ENCODE peak calls at places on chromosomes 11 and 22, in nine cellular contexts. C is lower lobe of right lung, E is left ventricle myocardium inferior, W is astrocyte of the spinal cord, Z is esophagus squamous epithelium, Q is AG10803, A is uterus, V is adrenal gland, S is stomach. U is an unnamed sample.
A peak's percentile ranks its signal among the peaks of the same experiment; 100 is the strongest.

GRCh38 chr11:28089378-28089777 is 18.6 kb downstream of the KIF18A start:
- DNase-seq in C (no peak), Q (peak; percentile 25), A (no peak), Z (no peak), S (no peak), W (no peak), E (no peak), V (no peak), U (no peak)

GRCh38 chr11:94524293-94524692 is 12.0 kb downstream of the C11orf97 start:
- DNase-seq in W (no peak), S (no peak), Q (no peak), A (no peak), V (no peak), E (no peak), Z (no peak), C (no peak), U (no peak)

GRCh38 chr11:114058871-114059277 is 637 bp upstream of the ZBTB16 start:
- DNase-seq in C (peak; percentile 67), Z (no peak), S (peak; percentile 47), W (no peak), V (peak; percentile 59), A (no peak), E (peak; percentile 54), Q (no peak), U (no peak)

GRCh38 chr22:31223786-31224191 is 11.7 kb downstream of the LIMK2 start:
- DNase-seq in A (no peak), Q (no peak), C (no peak), W (no peak), V (no peak), Z (no peak), E (no peak), S (no peak), U (no peak)

GRCh38 chr11:111775024-111775710 is 9.0 kb upstream of the PPP2R1B start:
- DNase-seq in C (no peak), E (peak; percentile 22), Q (no peak), W (peak; percentile 53), A (no peak), Z (no peak), S (peak; percentile 49), V (no peak), U (no peak)

GRCh38 chr11:44005076-44005800 is 42.5 kb upstream of the ACCSL start:
- DNase-seq in Z (no peak), S (peak; percentile 23), V (peak; percentile 19), C (no peak), E (no peak), Q (no peak), A (no peak), W (no peak), U (no peak)

GRCh38 chr11:69704508-69705245 is 855 bp upstream of the FGF19 start:
- DNase-seq in Z (no peak), V (no peak), W (peak; percentile 2), A (no peak), Q (no peak), E (no peak), S (no peak), C (no peak), U (no peak)

GRCh38 chr11:121451982-121452608 is at the start of gene SORL1:
- DNase-seq in Q (peak; percentile 36), E (peak; percentile 72), V (peak; percentile 68), W (peak; percentile 28), A (peak; percentile 81), S (peak; percentile 78), C (peak; percentile 86), Z (no peak), U (peak; percentile 80)

GRCh38 chr11:134535029-134536025 is 123.3 kb upstream of the B3GAT1 start:
- DNase-seq in W (no peak), V (peak; percentile 3), Z (no peak), E (no peak), Q (no peak), A (no peak), C (no peak), S (peak; percentile 21), U (no peak)

GRCh38 chr22:42905217-42905616 is 48.1 kb upstream of the ARFGAP3 start:
- DNase-seq in E (peak; percentile 67), V (no peak), S (peak; percentile 51), C (no peak), A (no peak), Q (no peak), Z (no peak), W (no peak), U (no peak)

GRCh38 chr22:42904049-42904448 is 47.0 kb upstream of the ARFGAP3 start:
- DNase-seq in C (no peak), E (no peak), S (no peak), W (no peak), Q (no peak), A (no peak), V (no peak), Z (no peak), U (no peak)

GRCh38 chr22:42905702-42906183 is 48.7 kb upstream of the ARFGAP3 start:
- DNase-seq in W (no peak), S (peak; percentile 87), A (no peak), C (peak; percentile 65), Q (no peak), Z (no peak), V (no peak), E (peak; percentile 74), U (no peak)

GRCh38 chr22:42902875-42903510 is 45.9 kb upstream of the ARFGAP3 start:
- DNase-seq in V (no peak), Z (no peak), Q (peak; percentile 31), W (peak; percentile 58), A (peak; percentile 31), S (no peak), C (no peak), E (no peak), U (no peak)

GRCh38 chr22:42901790-42902508 is 44.9 kb upstream of the ARFGAP3 start:
- DNase-seq in Z (no peak), E (peak; percentile 74), W (no peak), S (no peak), A (no peak), Q (no peak), V (no peak), C (no peak), U (no peak)
- TF ChIP-seq CTCF in Z (no peak), E (no peak), W (peak; percentile 36), S (no peak), A (no peak), Q (peak; percentile 27), V (no peak), C (peak; percentile 19), U (peak; percentile 27)

GRCh38 chr11:63749624-63750023 is 19.0 kb downstream of the ZFTA start:
- DNase-seq in S (no peak), A (no peak), W (no peak), Z (no peak), C (no peak), E (no peak), V (no peak), Q (no peak), U (no peak)

GRCh38 chr11:63747006-63747405 is 21.6 kb downstream of the ZFTA start:
- DNase-seq in C (no peak), W (no peak), Q (peak; percentile 72), V (no peak), E (no peak), A (no peak), S (no peak), Z (no peak), U (no peak)

DNA sequence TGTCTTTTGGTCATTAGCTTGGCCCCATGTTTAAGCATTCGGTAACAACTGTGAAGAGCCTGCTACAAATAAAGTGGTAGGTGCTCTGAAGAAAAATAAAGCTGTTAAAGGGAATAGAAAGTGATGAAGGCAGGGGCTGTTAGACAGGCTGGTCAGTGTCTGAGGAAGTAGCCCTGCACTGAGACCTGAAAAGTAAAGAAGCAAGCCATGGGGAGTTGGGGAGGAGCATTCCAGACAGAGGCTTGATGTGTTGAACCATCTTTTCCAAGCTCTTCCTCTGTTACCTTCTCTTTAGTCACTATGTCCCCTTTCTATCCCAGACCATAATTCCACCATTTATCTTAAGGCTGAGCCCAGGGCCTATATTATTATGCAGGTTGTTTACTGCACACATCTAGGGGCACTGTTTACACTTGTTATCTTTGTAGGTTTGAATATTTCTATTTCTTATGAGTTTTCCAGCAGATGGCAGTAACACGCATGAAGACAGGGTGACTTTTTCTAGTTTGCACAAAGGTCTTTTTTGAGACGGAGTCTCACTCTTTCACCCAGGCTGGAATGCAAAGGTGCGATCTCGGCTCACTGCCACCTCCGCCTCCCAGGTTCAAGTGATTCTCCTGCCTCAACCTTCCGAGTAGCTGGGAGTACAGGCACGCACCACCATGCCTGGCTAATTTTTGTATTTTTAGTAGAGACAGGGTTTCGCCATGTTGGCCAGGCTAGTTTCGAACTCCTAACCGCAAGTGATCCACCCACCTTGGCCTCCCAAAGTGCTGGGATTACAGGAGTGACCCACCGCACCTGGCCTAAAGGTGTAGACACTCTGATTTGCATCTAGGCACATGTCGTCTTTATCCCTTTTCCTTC is 23.0 kb downstream of the ZFTA start:
- DNase-seq in E (no peak), W (no peak), Q (no peak), S (no peak), C (no peak), Z (no peak), V (no peak), A (no peak), U (no peak)
- TF ChIP-seq CTCF in E (peak; percentile 32), W (no peak), Q (peak; percentile 10), S (no peak), C (no peak), Z (no peak), V (peak; percentile 11), A (peak; percentile 22), U (peak; percentile 15)

DNA sequence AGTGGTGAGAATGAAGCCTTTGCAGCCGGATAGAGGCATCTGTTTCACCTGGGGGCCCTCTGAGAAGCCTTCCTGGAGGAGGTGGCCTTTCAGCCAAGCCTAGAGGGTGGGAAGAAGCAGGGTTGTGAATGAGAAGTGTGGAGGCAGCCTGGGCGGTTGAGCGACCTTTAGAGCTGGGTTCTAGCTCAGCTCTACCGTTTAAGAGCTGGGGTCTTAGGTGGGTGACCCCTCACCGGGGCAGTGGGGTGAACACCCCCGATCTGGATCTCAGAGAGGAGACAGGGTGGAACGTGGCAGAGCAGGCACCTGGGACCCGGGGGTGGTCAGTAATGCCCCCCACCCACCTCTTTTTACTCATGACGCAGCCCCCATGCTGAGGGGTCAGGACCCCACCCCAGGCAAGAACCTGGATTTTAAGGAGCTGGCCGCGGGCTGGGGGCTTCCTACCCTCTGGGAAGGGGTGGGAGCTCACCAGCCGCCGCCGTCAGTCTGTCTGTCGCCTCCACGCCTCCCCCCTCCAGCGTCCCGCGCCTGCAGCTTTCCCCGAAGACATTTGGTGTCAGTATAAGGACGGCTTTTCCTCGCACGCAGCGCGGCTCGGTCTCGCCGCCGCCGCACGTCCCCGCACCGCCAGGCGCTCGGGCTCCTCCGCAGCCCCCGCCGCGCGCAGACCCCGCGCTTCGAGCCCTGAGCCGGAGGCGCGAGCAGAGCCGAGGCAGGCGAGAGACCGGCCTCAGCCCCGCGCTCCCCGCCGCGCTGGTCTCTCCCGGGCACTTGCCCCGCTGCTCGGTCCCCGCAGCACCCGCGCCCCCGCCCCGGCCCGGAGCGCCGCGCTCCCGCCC is 13.4 kb upstream of the CACNA1I start:
- DNase-seq in Q (no peak), E (no peak), Z (no peak), C (no peak), A (no peak), V (peak; percentile 59), S (no peak), W (no peak), U (no peak)
- TF ChIP-seq CTCF in Q (no peak), E (peak; percentile 15), Z (no peak), C (no peak), A (no peak), V (no peak), S (no peak), W (peak; percentile 23), U (peak; percentile 8)

DNA sequence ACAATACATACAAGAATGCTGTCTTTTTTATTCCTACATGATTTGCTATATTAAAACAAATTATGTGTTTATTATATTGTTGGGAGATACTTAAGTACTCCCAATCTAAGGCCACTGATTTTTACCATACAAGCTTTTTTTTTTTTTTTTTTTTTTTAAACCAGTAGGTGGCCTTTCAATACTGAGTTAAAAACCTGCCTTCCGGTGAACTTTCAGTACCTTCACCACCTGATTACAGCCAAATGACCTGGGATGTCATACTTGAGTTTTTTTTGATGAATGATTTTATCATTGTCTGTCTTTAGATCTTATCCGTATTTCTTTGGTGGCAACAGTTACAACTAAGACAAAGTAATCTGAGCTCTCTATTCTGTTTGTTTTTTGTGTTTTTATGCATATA is 94.0 kb upstream of the FOLH1 start:
- DNase-seq in E (no peak), C (no peak), Q (no peak), V (no peak), S (no peak), A (no peak), Z (no peak), W (no peak), U (no peak)
- TF ChIP-seq CTCF in E (no peak), C (no peak), Q (no peak), V (no peak), S (no peak), A (no peak), Z (no peak), W (no peak), U (no peak)

U was measured in GM10248.